ENCODE peak calls at places on chromosomes 1 and 21, in eight cellular contexts. One of them, this sample, is unnamed.
A peak's percentile ranks its signal among the peaks of the same experiment; 100 is the strongest.

GRCh38 chr1:116331523-116331922 is 41.5 kb upstream of the ATP1A1 start:
- DNase-seq in ELF-1: no peak
- DNase-seq in IMR-90: no peak
- DNase-seq in nucleus accumbens: no peak
- DNase-seq in activated CD4-positive, alpha-beta T cell treated with anti-CD3 and anti-CD28 coated beads, Interleukin-2, amount 50 U/mL, for 1 hour: no peak
- DNase-seq in AG10803: no peak
- DNase-seq in brain microvascular endothelial cell: no peak
- DNase-seq in activated effector memory CD4-positive, alpha-beta T cell treated with anti-CD3 and anti-CD28 coated beads, Interleukin-2, amount 50 U/mL, for 16 hours: no peak
- DNase-seq in this sample: no peak

GRCh38 chr21:46562472-46562871 is 42.4 kb downstream of the S100B start:
- DNase-seq in ELF-1: peak; percentile 0
- DNase-seq in IMR-90: no peak
- DNase-seq in nucleus accumbens: no peak
- DNase-seq in activated CD4-positive, alpha-beta T cell treated with anti-CD3 and anti-CD28 coated beads, Interleukin-2, amount 50 U/mL, for 1 hour: no peak
- DNase-seq in AG10803: no peak
- DNase-seq in brain microvascular endothelial cell: no peak
- DNase-seq in activated effector memory CD4-positive, alpha-beta T cell treated with anti-CD3 and anti-CD28 coated beads, Interleukin-2, amount 50 U/mL, for 16 hours: peak; percentile 34
- DNase-seq in this sample: peak; percentile 50

GRCh38 chr1:76381450-76382108 is 307.0 kb downstream of the ST6GALNAC3 start:
- DNase-seq in ELF-1: no peak
- DNase-seq in IMR-90: peak; percentile 3
- DNase-seq in nucleus accumbens: no peak
- DNase-seq in activated CD4-positive, alpha-beta T cell treated with anti-CD3 and anti-CD28 coated beads, Interleukin-2, amount 50 U/mL, for 1 hour: no peak
- DNase-seq in AG10803: peak; percentile 17
- DNase-seq in brain microvascular endothelial cell: no peak
- DNase-seq in activated effector memory CD4-positive, alpha-beta T cell treated with anti-CD3 and anti-CD28 coated beads, Interleukin-2, amount 50 U/mL, for 16 hours: no peak
- DNase-seq in this sample: no peak

GRCh38 chr1:2231667-2232254 is 3.6 kb downstream of the SKI start:
- DNase-seq in ELF-1: peak; percentile 79
- DNase-seq in IMR-90: peak; percentile 81
- DNase-seq in nucleus accumbens: no peak
- DNase-seq in activated CD4-positive, alpha-beta T cell treated with anti-CD3 and anti-CD28 coated beads, Interleukin-2, amount 50 U/mL, for 1 hour: peak; percentile 81
- DNase-seq in AG10803: peak; percentile 87
- DNase-seq in brain microvascular endothelial cell: peak; percentile 85
- DNase-seq in activated effector memory CD4-positive, alpha-beta T cell treated with anti-CD3 and anti-CD28 coated beads, Interleukin-2, amount 50 U/mL, for 16 hours: peak; percentile 92
- DNase-seq in this sample: peak; percentile 99

GRCh38 chr21:18517905-18518566 is 114.5 kb upstream of the TMPRSS15 start:
- DNase-seq in ELF-1: no peak
- DNase-seq in IMR-90: no peak
- DNase-seq in nucleus accumbens: no peak
- DNase-seq in activated CD4-positive, alpha-beta T cell treated with anti-CD3 and anti-CD28 coated beads, Interleukin-2, amount 50 U/mL, for 1 hour: no peak
- DNase-seq in AG10803: no peak
- DNase-seq in brain microvascular endothelial cell: no peak
- DNase-seq in activated effector memory CD4-positive, alpha-beta T cell treated with anti-CD3 and anti-CD28 coated beads, Interleukin-2, amount 50 U/mL, for 16 hours: no peak
- DNase-seq in this sample: no peak

GRCh38 chr21:20739421-20739820 is 258.8 kb upstream of the NCAM2 start:
- DNase-seq in ELF-1: peak; percentile 9
- DNase-seq in IMR-90: no peak
- DNase-seq in nucleus accumbens: no peak
- DNase-seq in activated CD4-positive, alpha-beta T cell treated with anti-CD3 and anti-CD28 coated beads, Interleukin-2, amount 50 U/mL, for 1 hour: no peak
- DNase-seq in AG10803: no peak
- DNase-seq in brain microvascular endothelial cell: no peak
- DNase-seq in activated effector memory CD4-positive, alpha-beta T cell treated with anti-CD3 and anti-CD28 coated beads, Interleukin-2, amount 50 U/mL, for 16 hours: no peak
- DNase-seq in this sample: no peak

GRCh38 chr21:36412916-36413315 is 27.7 kb downstream of the CHAF1B start:
- DNase-seq in ELF-1: no peak
- DNase-seq in IMR-90: no peak
- DNase-seq in nucleus accumbens: no peak
- DNase-seq in activated CD4-positive, alpha-beta T cell treated with anti-CD3 and anti-CD28 coated beads, Interleukin-2, amount 50 U/mL, for 1 hour: no peak
- DNase-seq in AG10803: no peak
- DNase-seq in brain microvascular endothelial cell: no peak
- DNase-seq in activated effector memory CD4-positive, alpha-beta T cell treated with anti-CD3 and anti-CD28 coated beads, Interleukin-2, amount 50 U/mL, for 16 hours: no peak
- DNase-seq in this sample: no peak

GRCh38 chr1:198258491-198258890 is 101.7 kb downstream of the NEK7 start:
- DNase-seq in ELF-1: no peak
- DNase-seq in IMR-90: peak; percentile 87
- DNase-seq in nucleus accumbens: no peak
- DNase-seq in activated CD4-positive, alpha-beta T cell treated with anti-CD3 and anti-CD28 coated beads, Interleukin-2, amount 50 U/mL, for 1 hour: no peak
- DNase-seq in AG10803: peak; percentile 84
- DNase-seq in brain microvascular endothelial cell: no peak
- DNase-seq in activated effector memory CD4-positive, alpha-beta T cell treated with anti-CD3 and anti-CD28 coated beads, Interleukin-2, amount 50 U/mL, for 16 hours: no peak
- DNase-seq in this sample: peak; percentile 32

GRCh38 chr1:34928066-34928864 is 1.2 kb downstream of the DLGAP3 start:
- DNase-seq in ELF-1: no peak
- DNase-seq in IMR-90: no peak
- DNase-seq in nucleus accumbens: no peak
- DNase-seq in activated CD4-positive, alpha-beta T cell treated with anti-CD3 and anti-CD28 coated beads, Interleukin-2, amount 50 U/mL, for 1 hour: no peak
- DNase-seq in AG10803: no peak
- DNase-seq in brain microvascular endothelial cell: no peak
- DNase-seq in activated effector memory CD4-positive, alpha-beta T cell treated with anti-CD3 and anti-CD28 coated beads, Interleukin-2, amount 50 U/mL, for 16 hours: no peak
- DNase-seq in this sample: peak; percentile 54

GRCh38 chr1:191582169-191582568 is 576.1 kb upstream of the RGS18 start:
- DNase-seq in ELF-1: no peak
- DNase-seq in IMR-90: no peak
- DNase-seq in nucleus accumbens: no peak
- DNase-seq in activated CD4-positive, alpha-beta T cell treated with anti-CD3 and anti-CD28 coated beads, Interleukin-2, amount 50 U/mL, for 1 hour: no peak
- DNase-seq in AG10803: no peak
- DNase-seq in brain microvascular endothelial cell: no peak
- DNase-seq in activated effector memory CD4-positive, alpha-beta T cell treated with anti-CD3 and anti-CD28 coated beads, Interleukin-2, amount 50 U/mL, for 16 hours: no peak
- DNase-seq in this sample: no peak

GRCh38 chr1:228378453-228379164 is 28.0 kb downstream of the TRIM11 start:
- DNase-seq in ELF-1: peak; percentile 95
- DNase-seq in IMR-90: peak; percentile 69
- DNase-seq in nucleus accumbens: peak; percentile 51
- DNase-seq in activated CD4-positive, alpha-beta T cell treated with anti-CD3 and anti-CD28 coated beads, Interleukin-2, amount 50 U/mL, for 1 hour: peak; percentile 59
- DNase-seq in AG10803: peak; percentile 67
- DNase-seq in brain microvascular endothelial cell: peak; percentile 56
- DNase-seq in activated effector memory CD4-positive, alpha-beta T cell treated with anti-CD3 and anti-CD28 coated beads, Interleukin-2, amount 50 U/mL, for 16 hours: peak; percentile 77
- DNase-seq in this sample: peak; percentile 98

GRCh38 chr21:28992526-28993292 is at the start of gene LTN1:
- DNase-seq in ELF-1: peak; percentile 99
- DNase-seq in IMR-90: peak; percentile 100
- DNase-seq in nucleus accumbens: peak; percentile 99
- DNase-seq in activated CD4-positive, alpha-beta T cell treated with anti-CD3 and anti-CD28 coated beads, Interleukin-2, amount 50 U/mL, for 1 hour: peak; percentile 98
- DNase-seq in AG10803: peak; percentile 99
- DNase-seq in brain microvascular endothelial cell: peak; percentile 99
- DNase-seq in activated effector memory CD4-positive, alpha-beta T cell treated with anti-CD3 and anti-CD28 coated beads, Interleukin-2, amount 50 U/mL, for 16 hours: peak; percentile 100
- DNase-seq in this sample: peak; percentile 99

GRCh38 chr21:45698493-45698947 is 55.0 kb downstream of the PCBP3 start:
- DNase-seq in ELF-1: no peak
- DNase-seq in IMR-90: peak; percentile 96
- DNase-seq in nucleus accumbens: no peak
- DNase-seq in activated CD4-positive, alpha-beta T cell treated with anti-CD3 and anti-CD28 coated beads, Interleukin-2, amount 50 U/mL, for 1 hour: no peak
- DNase-seq in AG10803: peak; percentile 94
- DNase-seq in brain microvascular endothelial cell: peak; percentile 96
- DNase-seq in activated effector memory CD4-positive, alpha-beta T cell treated with anti-CD3 and anti-CD28 coated beads, Interleukin-2, amount 50 U/mL, for 16 hours: no peak
- DNase-seq in this sample: peak; percentile 87

GRCh38 chr1:236888126-236888525 is 93.0 kb downstream of the MTR start:
- DNase-seq in ELF-1: no peak
- DNase-seq in IMR-90: no peak
- DNase-seq in nucleus accumbens: no peak
- DNase-seq in activated CD4-positive, alpha-beta T cell treated with anti-CD3 and anti-CD28 coated beads, Interleukin-2, amount 50 U/mL, for 1 hour: no peak
- DNase-seq in AG10803: no peak
- DNase-seq in brain microvascular endothelial cell: no peak
- DNase-seq in activated effector memory CD4-positive, alpha-beta T cell treated with anti-CD3 and anti-CD28 coated beads, Interleukin-2, amount 50 U/mL, for 16 hours: no peak
- DNase-seq in this sample: no peak

GRCh38 chr1:157978547-157979403 is 14.7 kb upstream of the KIRREL1 start:
- DNase-seq in ELF-1: peak; percentile 90
- DNase-seq in IMR-90: no peak
- DNase-seq in nucleus accumbens: no peak
- DNase-seq in activated CD4-positive, alpha-beta T cell treated with anti-CD3 and anti-CD28 coated beads, Interleukin-2, amount 50 U/mL, for 1 hour: no peak
- DNase-seq in AG10803: no peak
- DNase-seq in brain microvascular endothelial cell: no peak
- DNase-seq in activated effector memory CD4-positive, alpha-beta T cell treated with anti-CD3 and anti-CD28 coated beads, Interleukin-2, amount 50 U/mL, for 16 hours: no peak
- DNase-seq in this sample: no peak

This sample was measured in osteoblast.